ENCODE peak calls at places on chromosomes 13 and 19, in seven cellular contexts. F is tibial nerve, W is astrocyte of the cerebellum, Y is neural crest cell, Z is mesothelial cell of epicardium, V is colonic mucosa, D is fibroblast of lung. X is an unnamed sample.

GRCh38 chr13:28470286-28470685 is 24.6 kb downstream of the FLT1 start:
- DNase-seq in F (no peak), W (no peak), Y (no peak), Z (no peak), V (no peak), D (peak), X (no peak)

GRCh38 chr19:12778020-12778904 is 2.9 kb upstream of the HOOK2 start:
- DNase-seq in F (peak), W (no peak), Y (peak), Z (peak), V (peak), D (peak), X (peak)

GRCh38 chr13:28338202-28338601 is 156.7 kb downstream of the FLT1 start:
- DNase-seq in F (no peak), W (peak), Y (no peak), Z (no peak), V (no peak), D (peak), X (no peak)

GRCh38 chr19:43482193-43482592 is 16.8 kb upstream of the LYPD3 start:
- DNase-seq in F (no peak), W (no peak), Y (no peak), Z (no peak), V (no peak), D (no peak), X (no peak)

GRCh38 chr19:55638864-55639359 is 1.9 kb upstream of the ZNF580 start:
- DNase-seq in F (no peak), W (no peak), Y (peak), Z (no peak), V (no peak), D (peak), X (no peak)

GRCh38 chr13:44305216-44305615 is 68.4 kb upstream of the SERP2 start:
- DNase-seq in F (no peak), W (no peak), Y (no peak), Z (no peak), V (no peak), D (no peak), X (no peak)

GRCh38 chr13:98447881-98448641 is 128.8 kb downstream of the STK24 start:
- DNase-seq in F (peak), W (no peak), Y (peak), Z (no peak), V (no peak), D (no peak), X (no peak)

GRCh38 chr13:32205426-32206096 is 109.6 kb downstream of the ZAR1L start:
- DNase-seq in F (no peak), W (no peak), Y (no peak), Z (no peak), V (no peak), D (no peak), X (no peak)

GRCh38 chr13:45879666-45880065 is 28.1 kb upstream of the SIAH3 start:
- DNase-seq in F (no peak), W (no peak), Y (no peak), Z (no peak), V (no peak), D (peak), X (no peak)

GRCh38 chr19:6733338-6734095 is 3.9 kb downstream of the GPR108 start:
- DNase-seq in F (no peak), W (no peak), Y (no peak), Z (no peak), V (no peak), D (no peak), X (no peak)

GRCh38 chr19:4971424-4971793 is 2.5 kb downstream of the KDM4B start:
- DNase-seq in F (no peak), W (no peak), Y (no peak), Z (no peak), V (peak), D (no peak), X (no peak)

GRCh38 chr13:110023729-110024645 is 237.6 kb upstream of the IRS2 start:
- DNase-seq in F (no peak), W (no peak), Y (no peak), Z (no peak), V (no peak), D (no peak), X (no peak)

GRCh38 chr13:23966691-23967615 is 69.7 kb upstream of the C1QTNF9B start:
- DNase-seq in F (no peak), W (no peak), Y (no peak), Z (no peak), V (no peak), D (no peak), X (no peak)

GRCh38 chr13:26128676-26129075 is 76.9 kb upstream of the SHISA2 start:
- DNase-seq in F (no peak), W (no peak), Y (no peak), Z (no peak), V (no peak), D (no peak), X (no peak)

GRCh38 chr13:84433024-84433423 is 550.8 kb upstream of the SLITRK1 start:
- DNase-seq in F (no peak), W (no peak), Y (no peak), Z (no peak), V (no peak), D (peak), X (no peak)

GRCh38 chr19:51660975-51661600 is 14.5 kb upstream of the SIGLEC14 start:
- DNase-seq in F (peak), W (peak), Y (peak), Z (peak), V (peak), D (peak), X (peak)

GRCh38 chr19:10069046-10069445 is 17.1 kb upstream of the SHFL start:
- DNase-seq in F (no peak), W (no peak), Y (no peak), Z (no peak), V (no peak), D (no peak), X (no peak)

GRCh38 chr19:49441210-49441959 is at the start of gene SLC17A7:
- DNase-seq in F (peak), W (no peak), Y (no peak), Z (no peak), V (peak), D (no peak), X (no peak)

GRCh38 chr13:30172593-30173300 is 134.6 kb downstream of the KATNAL1 start:
- DNase-seq in F (no peak), W (no peak), Y (no peak), Z (no peak), V (no peak), D (no peak), X (no peak)

GRCh38 chr19:38522915-38523314 is 89.4 kb downstream of the RYR1 start:
- DNase-seq in F (no peak), W (no peak), Y (no peak), Z (no peak), V (no peak), D (no peak), X (no peak)

GRCh38 chr19:44649578-44650145 is 6.0 kb downstream of the PVR start:
- DNase-seq in F (no peak), W (no peak), Y (no peak), Z (no peak), V (no peak), D (no peak), X (no peak)

GRCh38 chr19:6736169-6736916 is 1.0 kb downstream of the GPR108 start:
- DNase-seq in F (peak), W (peak), Y (peak), Z (peak), V (peak), D (peak), X (peak)

GRCh38 chr19:17965370-17966114 is 1.4 kb upstream of the KCNN1 start:
- DNase-seq in F (no peak), W (no peak), Y (no peak), Z (no peak), V (no peak), D (no peak), X (no peak)

GRCh38 chr13:38415233-38415632 is 65.6 kb downstream of the UFM1 start:
- DNase-seq in F (no peak), W (no peak), Y (no peak), Z (no peak), V (no peak), D (no peak), X (no peak)

GRCh38 chr19:49492573-49493411 is 3.4 kb upstream of the RPS11 start:
- DNase-seq in F (no peak), W (no peak), Y (no peak), Z (no peak), V (no peak), D (peak), X (no peak)

GRCh38 chr19:12695997-12696365 is 450 bp downstream of the FBXW9 start:
- DNase-seq in F (no peak), W (no peak), Y (no peak), Z (no peak), V (no peak), D (no peak), X (no peak)

GRCh38 chr19:55082023-55082851 is 6.6 kb downstream of the EPS8L1 start:
- DNase-seq in F (no peak), W (no peak), Y (no peak), Z (no peak), V (no peak), D (peak), X (no peak)

GRCh38 chr19:405138-405965 is 3.6 kb downstream of the C2CD4C start:
- DNase-seq in F (no peak), W (no peak), Y (no peak), Z (peak), V (peak), D (no peak), X (no peak)

GRCh38 chr13:77136902-77137420 is 110.0 kb upstream of the FBXL3 start:
- DNase-seq in F (no peak), W (peak), Y (no peak), Z (no peak), V (no peak), D (peak), X (no peak)

GRCh38 chr13:37059136-37059847 is at the start of gene SUPT20H:
- DNase-seq in F (peak), W (peak), Y (peak), Z (peak), V (peak), D (peak), X (peak)

GRCh38 chr13:59975807-59976445 is 187.8 kb downstream of the DIAPH3 start:
- DNase-seq in F (no peak), W (no peak), Y (no peak), Z (no peak), V (no peak), D (no peak), X (no peak)

GRCh38 chr13:33090755-33091454 is 74.7 kb downstream of the KL start:
- DNase-seq in F (no peak), W (no peak), Y (no peak), Z (no peak), V (no peak), D (no peak), X (no peak)

GRCh38 chr13:33213797-33214196 is 71.8 kb downstream of the STARD13 start:
- DNase-seq in F (no peak), W (no peak), Y (no peak), Z (no peak), V (no peak), D (peak), X (no peak)

GRCh38 chr19:57682226-57682766 is 519 bp downstream of the ZNF551 start:
- DNase-seq in F (no peak), W (no peak), Y (no peak), Z (no peak), V (no peak), D (no peak), X (no peak)

DNA sequence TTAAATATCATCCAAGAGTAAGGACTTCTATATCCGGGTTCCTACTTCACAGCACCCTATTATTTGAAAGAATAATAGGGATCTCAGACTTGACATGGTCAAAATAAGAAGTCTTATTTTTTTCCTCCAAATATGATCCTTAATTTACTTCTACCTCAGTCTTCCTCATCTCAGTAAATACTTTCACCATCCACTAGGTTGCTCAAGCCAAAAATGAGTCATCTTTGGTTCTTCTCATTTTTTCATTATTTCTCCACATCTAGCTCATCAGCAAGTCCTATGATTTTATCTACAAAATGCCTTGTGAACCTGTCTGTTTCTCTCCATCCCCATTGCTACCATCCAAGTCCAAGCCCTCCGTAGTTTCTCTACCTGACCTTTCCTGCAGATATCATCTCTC is 121.9 kb upstream of the GJB6 start:
- DNase-seq in F (no peak), W (no peak), Y (no peak), Z (no peak), V (no peak), D (peak), X (no peak)
- TF ChIP-seq CTCF in F (peak), W (peak), Y (peak), Z (peak), V (no peak), D (peak), X (no peak)

GRCh38 chr19:11457115-11457514 is 21.7 kb downstream of the PRKCSH start:
- DNase-seq in F (no peak), W (no peak), Y (no peak), Z (no peak), V (no peak), D (no peak), X (no peak)

GRCh38 chr19:11457831-11458230 is 22.4 kb downstream of the PRKCSH start:
- DNase-seq in F (no peak), W (no peak), Y (no peak), Z (no peak), V (no peak), D (no peak), X (no peak)

GRCh38 chr19:11461453-11461852 is 19.4 kb downstream of the ELAVL3 start:
- DNase-seq in F (no peak), W (no peak), Y (no peak), Z (no peak), V (no peak), D (no peak), X (no peak)

GRCh38 chr19:11458236-11458900 is 22.5 kb downstream of the ELAVL3 start:
- DNase-seq in F (no peak), W (no peak), Y (no peak), Z (no peak), V (no peak), D (no peak), X (no peak)

DNA sequence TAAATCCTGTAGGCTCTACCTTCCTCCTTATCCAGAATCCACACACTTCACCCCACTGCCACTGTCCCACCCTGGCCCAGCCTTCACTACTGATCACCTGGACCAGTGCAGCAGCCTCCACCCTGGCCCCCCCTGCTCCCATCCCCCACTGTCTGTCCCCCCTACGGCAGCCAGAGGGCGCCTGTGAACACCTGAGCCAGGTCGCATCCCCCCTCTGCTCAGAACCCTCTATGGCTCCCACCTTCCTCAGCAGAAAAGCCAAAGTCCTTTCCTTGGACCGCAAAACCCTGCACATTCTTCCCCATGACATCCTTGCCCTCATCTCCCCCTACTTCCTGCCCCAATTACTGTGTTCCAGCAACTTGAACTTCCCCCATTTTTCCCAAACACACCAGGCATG is 20.6 kb downstream of the ELAVL3 start:
- DNase-seq in F (no peak), W (no peak), Y (no peak), Z (no peak), V (no peak), D (no peak), X (no peak)
- TF ChIP-seq CTCF in F (no peak), W (peak), Y (peak), Z (no peak), V (no peak), D (peak), X (no peak)

DNA sequence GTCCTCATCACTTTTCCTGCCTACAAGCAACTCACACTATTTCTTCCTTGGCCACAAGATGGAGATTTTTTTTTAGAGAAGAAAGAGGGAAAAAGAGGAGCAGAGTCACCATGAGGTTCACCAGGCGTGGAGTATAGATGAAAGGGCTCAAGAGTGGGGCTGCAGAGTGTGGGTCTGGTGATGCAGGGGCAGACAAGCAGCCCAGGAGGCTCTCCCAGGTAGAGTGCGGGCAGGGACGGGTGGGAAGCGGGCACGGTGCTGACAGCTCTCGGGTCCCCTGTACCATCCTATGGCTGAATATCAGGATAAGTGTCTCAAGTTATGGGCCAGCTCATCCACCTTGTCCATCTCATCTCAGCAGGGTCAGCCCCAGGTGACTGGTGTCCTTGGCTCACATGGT is 110.9 kb downstream of the SOX1 start:
- DNase-seq in F (no peak), W (no peak), Y (no peak), Z (peak), V (no peak), D (no peak), X (no peak)
- TF ChIP-seq CTCF in F (no peak), W (no peak), Y (no peak), Z (no peak), V (no peak), D (no peak), X (no peak)

GRCh38 chr13:19888799-19889198 is 25.4 kb upstream of the ZMYM5 start:
- DNase-seq in F (no peak), W (no peak), Y (no peak), Z (no peak), V (no peak), D (peak), X (no peak)
- TF ChIP-seq CTCF in F (no peak), W (no peak), Y (no peak), Z (no peak), V (no peak), D (peak), X (no peak)

GRCh38 chr19:29771708-29772415 is 39.9 kb upstream of the CCNE1 start:
- DNase-seq in F (peak), W (no peak), Y (peak), Z (peak), V (peak), D (peak), X (no peak)
- TF ChIP-seq CTCF in F (peak), W (peak), Y (peak), Z (peak), V (peak), D (peak), X (no peak)

GRCh38 chr19:40103600-40103999 is 12.9 kb upstream of the ZNF780A start:
- DNase-seq in F (no peak), W (no peak), Y (no peak), Z (no peak), V (no peak), D (no peak), X (no peak)
- TF ChIP-seq CTCF in F (no peak), W (no peak), Y (no peak), Z (no peak), V (no peak), D (no peak), X (no peak)

GRCh38 chr13:107138468-107138867 is 570.5 kb upstream of the ARGLU1 start:
- DNase-seq in F (no peak), W (no peak), Y (no peak), Z (no peak), V (no peak), D (no peak), X (no peak)
- TF ChIP-seq CTCF in F (no peak), W (no peak), Y (no peak), Z (no peak), V (no peak), D (no peak), X (no peak)

DNA sequence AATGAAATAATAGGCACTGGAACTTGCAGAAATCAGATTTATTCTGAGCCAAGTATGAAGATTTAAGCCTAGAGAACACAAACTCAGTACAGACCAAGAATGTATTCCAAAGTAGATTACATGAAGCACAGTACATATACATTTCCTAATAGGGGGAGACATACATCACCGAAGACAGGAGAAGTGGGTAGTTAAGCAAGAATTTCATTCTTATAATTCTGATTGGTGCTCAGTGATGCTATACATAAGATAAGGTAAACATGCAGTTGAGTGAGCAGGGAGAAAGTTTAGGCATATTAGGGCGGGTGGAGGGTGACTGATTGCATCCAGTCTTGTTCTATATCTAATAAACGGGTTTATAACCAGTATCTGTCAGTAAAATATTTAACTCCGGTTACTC is 2218.7 kb downstream of the PCDH9 start:
- DNase-seq in F (no peak), W (no peak), Y (no peak), Z (no peak), V (no peak), D (no peak), X (no peak)
- TF ChIP-seq CTCF in F (no peak), W (no peak), Y (no peak), Z (no peak), V (no peak), D (no peak), X (no peak)

GRCh38 chr19:29014857-29015436 is 198.0 kb downstream of the UQCRFS1 start:
- DNase-seq in F (no peak), W (no peak), Y (no peak), Z (no peak), V (no peak), D (no peak), X (no peak)
- TF ChIP-seq CTCF in F (no peak), W (no peak), Y (no peak), Z (no peak), V (no peak), D (no peak), X (no peak)

GRCh38 chr19:48418317-48419064 is 25.0 kb downstream of the GRIN2D start:
- DNase-seq in F (no peak), W (no peak), Y (no peak), Z (no peak), V (no peak), D (peak), X (no peak)
- TF ChIP-seq CTCF in F (no peak), W (peak), Y (no peak), Z (no peak), V (no peak), D (peak), X (no peak)